ENCODE peak calls at places on chromosome 15, in four cellular contexts. Z is AG04450, I is tibial artery, D is BJ. U is an unnamed sample.

GRCh38 chr15:82110144-82110543 is 64.3 kb upstream of the MEX3B start:
- DNase-seq in D (no peak), Z (no peak), I (no peak), U (no peak)

GRCh38 chr15:52576692-52577091 is 7.9 kb upstream of the ARPP19 start:
- DNase-seq in I (no peak), D (no peak), Z (no peak), U (no peak)

GRCh38 chr15:76185716-76186115 is 125.6 kb downstream of the ETFA start:
- DNase-seq in Z (peak; percentile 26), D (peak; percentile 49), I (no peak), U (peak; percentile 84)

GRCh38 chr15:67622110-67622509 is 79.6 kb downstream of the MAP2K5 start:
- DNase-seq in Z (no peak), D (no peak), I (no peak), U (no peak)

GRCh38 chr15:69194854-69195253 is 34.4 kb downstream of the GLCE start:
- DNase-seq in I (no peak), D (no peak), Z (no peak), U (no peak)

GRCh38 chr15:50909044-50909342 is 510 bp downstream of the AP4E1 start:
- DNase-seq in Z (no peak), D (no peak), I (no peak), U (peak; percentile 27)

GRCh38 chr15:95645791-95646338 is 684.6 kb upstream of the NR2F2 start:
- DNase-seq in D (no peak), Z (no peak), I (no peak), U (no peak)

GRCh38 chr15:58611731-58612676 is 137.5 kb downstream of the ADAM10 start:
- DNase-seq in I (no peak), D (no peak), Z (no peak), U (no peak)

GRCh38 chr15:84915011-84915958 is 30.8 kb downstream of the SLC28A1 start:
- DNase-seq in D (peak; percentile 81), Z (no peak), I (peak; percentile 80), U (peak; percentile 87)

GRCh38 chr15:85778107-85778776 is 16.5 kb downstream of the KLHL25 start:
- DNase-seq in I (no peak), Z (no peak), D (no peak), U (no peak)

GRCh38 chr15:88648357-88649214 is 9.8 kb downstream of the ISG20 start:
- DNase-seq in D (no peak), Z (no peak), I (no peak), U (peak; percentile 59)

GRCh38 chr15:70259030-70259424 is 161.3 kb upstream of the TLE3 start:
- DNase-seq in Z (peak; percentile 33), D (no peak), I (peak; percentile 81), U (peak; percentile 59)

GRCh38 chr15:57150066-57150865 is 226.0 kb upstream of the CGNL1 start:
- DNase-seq in I (no peak), D (no peak), Z (no peak), U (no peak)

GRCh38 chr15:101324513-101325177 is 29.6 kb upstream of the SNRPA1 start:
- DNase-seq in I (no peak), Z (no peak), D (no peak), U (no peak)

GRCh38 chr15:60464836-60465630 is 13.9 kb downstream of the ICE2 start:
- DNase-seq in I (no peak), Z (no peak), D (no peak), U (no peak)

GRCh38 chr15:84775867-84776449 is 27.6 kb downstream of the ZNF592 start:
- DNase-seq in Z (no peak), I (no peak), D (no peak), U (no peak)

GRCh38 chr15:38072507-38073277 is 138.3 kb downstream of the TMCO5A start:
- DNase-seq in D (no peak), Z (no peak), I (peak; percentile 52), U (peak; percentile 79)

GRCh38 chr15:45084163-45084562 is 29.8 kb downstream of the DUOX2 start:
- DNase-seq in Z (no peak), D (no peak), I (no peak), U (no peak)

GRCh38 chr15:69727257-69727924 is 274.8 kb downstream of the RPLP1 start:
- DNase-seq in I (no peak), Z (no peak), D (no peak), U (no peak)

GRCh38 chr15:25862469-25863066 is 559 bp downstream of the ATP10A start:
- DNase-seq in I (no peak), D (no peak), Z (no peak), U (peak; percentile 24)

GRCh38 chr15:84736375-84736774 is 12.0 kb upstream of the ZNF592 start:
- DNase-seq in D (no peak), I (no peak), Z (no peak), U (no peak)

GRCh38 chr15:60396100-60396499 is 1.7 kb downstream of the ANXA2 start:
- DNase-seq in I (no peak), D (no peak), Z (no peak), U (no peak)

GRCh38 chr15:48781002-48781401 is 29.9 kb downstream of the CEP152 start:
- DNase-seq in Z (no peak), D (no peak), I (no peak), U (no peak)

GRCh38 chr15:75776075-75776443 is 63.4 kb upstream of the CSPG4 start:
- DNase-seq in Z (no peak), I (no peak), D (no peak), U (peak; percentile 68)

GRCh38 chr15:56459096-56459495 is 5.8 kb downstream of the MNS1 start:
- DNase-seq in D (no peak), Z (no peak), I (no peak), U (no peak)

GRCh38 chr15:101664303-101664913 is 12.2 kb upstream of the TM2D3 start:
- DNase-seq in I (no peak), Z (no peak), D (no peak), U (peak; percentile 28)

GRCh38 chr15:83207622-83208356 is at the start of gene HDGFL3:
- DNase-seq in Z (no peak), I (peak; percentile 59), D (no peak), U (peak; percentile 38)

GRCh38 chr15:25783607-25784131 is 79.5 kb downstream of the ATP10A start:
- DNase-seq in D (no peak), I (no peak), Z (no peak), U (peak; percentile 62)

GRCh38 chr15:63218114-63218808 is 28.9 kb downstream of the RAB8B start:
- DNase-seq in I (no peak), D (peak; percentile 59), Z (no peak), U (peak; percentile 83)
- H3K4me3 ChIP-seq in I (no peak overlapping the region), D (no peak overlapping the region), Z (no peak overlapping the region), U (no peak overlapping the region)

DNA sequence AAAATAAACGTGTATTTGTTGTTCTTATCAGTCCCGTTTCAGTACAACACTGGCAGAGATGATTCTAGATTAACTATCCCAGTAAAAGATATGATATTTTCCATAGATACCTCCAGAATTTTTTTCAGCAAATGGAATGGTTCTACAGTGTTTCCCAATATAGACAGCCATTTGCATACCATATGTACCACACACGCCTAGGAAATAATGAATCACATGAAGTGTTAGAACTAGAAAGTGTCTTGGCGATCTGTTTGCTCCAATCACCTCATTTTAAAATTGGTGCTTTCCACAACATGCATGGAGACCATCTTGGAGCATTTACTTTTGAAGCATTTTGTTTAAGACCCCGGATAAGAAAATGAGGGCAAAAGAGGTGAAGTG is 2.0 kb downstream of the C2CD4A start:
- DNase-seq in Z (no peak), D (no peak), I (no peak), U (no peak)
- TF ChIP-seq CTCF in Z (no peak), D (no peak), I (no peak), U (no peak)

GRCh38 chr15:47650564-47650963 is 66.7 kb upstream of the SEMA6D start:
- DNase-seq in Z (no peak), D (no peak), I (no peak), U (no peak)
- H3K4me3 ChIP-seq in Z (no peak overlapping the region), D (no peak overlapping the region), I (no peak overlapping the region), U (no peak overlapping the region)

GRCh38 chr15:40990789-40991188 is 37.5 kb downstream of the CHAC1 start:
- DNase-seq in Z (no peak), D (no peak), I (no peak), U (no peak)

GRCh38 chr15:40990080-40990479 is 36.8 kb downstream of the CHAC1 start:
- DNase-seq in I (no peak), D (no peak), Z (no peak), U (no peak)

GRCh38 chr15:40985541-40986330 is 32.5 kb downstream of the CHAC1 start:
- DNase-seq in Z (no peak), I (no peak), D (no peak), U (peak; percentile 53)

GRCh38 chr15:40986820-40987219 is 33.5 kb downstream of the CHAC1 start:
- DNase-seq in D (no peak), I (no peak), Z (no peak), U (no peak)

GRCh38 chr15:40988157-40988556 is 34.9 kb downstream of the CHAC1 start:
- DNase-seq in I (no peak), D (no peak), Z (no peak), U (no peak)
- TF ChIP-seq CTCF in I (no peak), D (no peak), Z (no peak), U (no peak)

DNA sequence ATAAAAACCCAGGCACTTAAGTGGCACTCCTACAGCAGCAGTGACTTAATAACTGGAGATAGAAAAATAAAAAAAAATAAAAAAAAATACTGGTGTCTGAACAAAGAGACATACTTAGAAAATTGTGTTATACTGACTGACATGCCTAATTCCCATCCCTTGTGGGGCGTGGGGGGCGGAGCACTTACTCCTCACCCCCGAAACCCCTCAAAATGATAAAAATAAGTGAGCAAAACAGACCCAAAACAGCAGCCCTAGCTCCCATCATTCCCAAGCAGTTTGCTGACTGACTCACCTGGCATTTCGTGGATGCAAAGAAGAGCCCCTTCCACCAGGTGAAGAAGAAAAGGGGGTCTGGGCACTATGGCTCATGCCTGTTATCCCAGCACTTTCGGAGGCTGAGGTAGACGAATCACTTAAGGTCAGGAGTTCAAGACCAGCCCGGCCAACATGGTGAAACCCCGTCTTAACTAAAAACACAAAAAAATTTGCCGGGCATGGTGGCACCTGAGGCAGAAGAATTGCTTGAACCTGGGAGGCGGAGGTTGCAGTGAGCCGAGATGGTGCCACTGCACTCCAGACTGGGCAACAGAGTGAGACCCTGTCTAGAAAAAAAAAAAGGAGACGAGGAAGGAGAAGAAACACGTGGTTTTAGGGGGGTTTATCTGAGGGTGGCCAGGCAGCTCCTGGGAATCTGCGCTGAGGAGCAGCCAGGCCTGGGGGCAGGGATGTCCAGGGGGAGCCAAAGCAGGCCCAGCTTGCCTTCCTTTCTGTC is 50.8 kb upstream of the BLM start:
- DNase-seq in I (peak; percentile 20), Z (no peak), D (no peak), U (no peak)
- H3K4me3 ChIP-seq in I (peak overlapping the region; percentile 93), Z (no peak overlapping the region), D (peak overlapping the region; percentile 60), U (peak overlapping the region; percentile 58)

DNA sequence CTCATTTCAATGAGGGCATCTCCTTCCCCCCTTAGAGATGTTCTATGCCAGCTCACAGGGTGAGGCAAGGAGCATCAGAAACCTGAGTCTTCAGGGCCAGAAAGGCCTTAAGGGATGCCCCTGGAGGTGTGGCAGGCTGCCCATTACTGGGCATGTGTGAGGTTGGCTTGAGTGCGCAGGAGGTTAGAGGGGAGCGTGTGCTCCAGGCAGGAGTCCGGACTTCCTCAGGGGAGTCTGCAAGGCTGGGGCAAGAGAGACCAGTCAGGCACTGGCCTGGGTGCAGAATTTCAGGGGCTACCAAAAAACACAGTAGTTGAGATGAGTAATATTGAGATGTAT is 1.9 kb downstream of the LOXL1 start:
- DNase-seq in I (no peak), Z (no peak), D (no peak), U (no peak)
- TF ChIP-seq CTCF in I (no peak), Z (no peak), D (no peak), U (no peak)

GRCh38 chr15:28967071-28967470 is 81.3 kb downstream of the APBA2 start:
- DNase-seq in Z (no peak), I (no peak), D (no peak), U (no peak)
- H3K4me3 ChIP-seq in Z (no peak overlapping the region), I (no peak overlapping the region), D (no peak overlapping the region), U (no peak overlapping the region)